ENCODE peak calls at places on chromosomes 2 and 18, in nine cellular contexts. R, B, V, D, G, W, X, J and S are unnamed samples.

GRCh38 chr2:100321881-100322820 is at the start of gene LONRF2:
- DNase-seq in R (peak; percentile 66), B (no peak), V (peak; percentile 54), D (no peak), G (no peak), W (peak; percentile 54), X (peak; percentile 43), J (no peak), S (no peak)

GRCh38 chr2:204849887-204850286 is 304.6 kb downstream of the PARD3B start:
- DNase-seq in R (peak; percentile 34), B (no peak), V (no peak), D (no peak), G (no peak), W (no peak), X (no peak), J (no peak), S (peak; percentile 85)

GRCh38 chr18:7608798-7609197 is 41.7 kb downstream of the PTPRM start:
- DNase-seq in R (no peak), B (peak; percentile 76), V (no peak), D (no peak), G (peak; percentile 57), W (no peak), X (no peak), J (peak; percentile 47), S (no peak)

GRCh38 chr2:13485256-13485655 is 768.5 kb downstream of the TRIB2 start:
- DNase-seq in R (no peak), B (no peak), V (no peak), D (no peak), G (no peak), W (no peak), X (no peak), J (no peak), S (no peak)

GRCh38 chr2:235566931-235567495 is 73.2 kb downstream of the AGAP1 start:
- DNase-seq in R (no peak), B (no peak), V (no peak), D (no peak), G (no peak), W (no peak), X (no peak), J (no peak), S (no peak)

GRCh38 chr18:25229858-25230257 is 122.1 kb downstream of the ZNF521 start:
- DNase-seq in R (no peak), B (no peak), V (no peak), D (no peak), G (no peak), W (no peak), X (no peak), J (no peak), S (no peak)

GRCh38 chr2:213104089-213104902 is 47.1 kb downstream of the IKZF2 start:
- DNase-seq in R (peak; percentile 16), B (peak; percentile 19), V (no peak), D (no peak), G (no peak), W (no peak), X (no peak), J (peak; percentile 51), S (no peak)

GRCh38 chr2:177886824-177887223 is 185.8 kb downstream of the PDE11A start:
- DNase-seq in R (no peak), B (no peak), V (no peak), D (no peak), G (no peak), W (no peak), X (no peak), J (no peak), S (no peak)

GRCh38 chr2:123993728-123994323 is 31.3 kb upstream of the CNTNAP5 start:
- DNase-seq in R (peak; percentile 26), B (peak; percentile 24), V (peak; percentile 32), D (no peak), G (peak; percentile 1), W (no peak), X (peak; percentile 63), J (peak; percentile 62), S (peak; percentile 13)

GRCh38 chr18:34358923-34359322 is 134.2 kb upstream of the NOL4 start:
- DNase-seq in R (no peak), B (no peak), V (no peak), D (no peak), G (no peak), W (no peak), X (no peak), J (no peak), S (no peak)

GRCh38 chr2:74552914-74553811 is 579 bp downstream of the LOXL3 start:
- DNase-seq in R (no peak), B (peak; percentile 32), V (no peak), D (peak; percentile 70), G (no peak), W (no peak), X (peak; percentile 45), J (peak; percentile 42), S (no peak)

GRCh38 chr2:12151716-12152115 is 405.3 kb downstream of the LPIN1 start:
- DNase-seq in R (no peak), B (no peak), V (no peak), D (no peak), G (no peak), W (no peak), X (no peak), J (no peak), S (no peak)

GRCh38 chr2:28991021-28991420 is 9.9 kb downstream of the TOGARAM2 start:
- DNase-seq in R (no peak), B (peak; percentile 31), V (no peak), D (no peak), G (peak; percentile 11), W (no peak), X (no peak), J (peak; percentile 55), S (no peak)

GRCh38 chr2:167890739-167891138 is 356.7 kb downstream of the STK39 start:
- DNase-seq in R (peak; percentile 6), B (no peak), V (no peak), D (no peak), G (no peak), W (no peak), X (no peak), J (no peak), S (no peak)

GRCh38 chr18:814300-815084 is 2.5 kb upstream of the YES1 start:
- DNase-seq in R (peak; percentile 12), B (no peak), V (no peak), D (no peak), G (no peak), W (no peak), X (peak; percentile 25), J (no peak), S (no peak)
- TF ChIP-seq CTCF in R (no peak), B (no peak), V (no peak), D (no peak), G (no peak), W (no peak), X (no peak), J (no peak), S (peak; percentile 34)

DNA sequence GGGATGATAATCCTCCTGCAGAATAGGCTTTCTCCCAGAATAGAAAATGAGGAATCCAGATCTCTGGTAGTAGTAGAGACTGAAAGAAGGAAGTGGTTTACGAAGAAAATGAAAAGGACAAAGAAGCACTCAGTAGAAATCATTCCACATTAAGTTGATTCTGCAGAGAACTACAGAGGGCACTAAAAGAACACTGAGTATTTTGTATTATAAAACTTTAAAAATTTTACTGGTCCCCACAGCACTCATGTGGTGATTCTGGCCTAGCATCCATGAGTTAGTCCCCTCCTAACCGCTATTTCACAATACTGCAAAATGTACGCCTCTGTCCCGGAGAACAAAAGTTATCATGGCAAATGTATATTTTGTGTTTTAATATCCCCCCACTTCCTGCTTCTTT is 42.9 kb upstream of the SLC35F5 start:
- DNase-seq in R (no peak), B (peak; percentile 24), V (no peak), D (no peak), G (no peak), W (no peak), X (no peak), J (no peak), S (no peak)
- TF ChIP-seq CTCF in R (no peak), B (peak; percentile 18), V (no peak), D (no peak), G (peak; percentile 17), W (no peak), X (no peak), J (no peak), S (no peak)

GRCh38 chr2:2109186-2109585 is 221.9 kb downstream of the MYT1L start:
- DNase-seq in R (no peak), B (no peak), V (no peak), D (no peak), G (no peak), W (no peak), X (no peak), J (no peak), S (no peak)

GRCh38 chr2:2108756-2109155 is 222.3 kb downstream of the MYT1L start:
- DNase-seq in R (no peak), B (no peak), V (no peak), D (no peak), G (no peak), W (no peak), X (no peak), J (no peak), S (no peak)

GRCh38 chr2:2107627-2108026 is 223.4 kb downstream of the MYT1L start:
- DNase-seq in R (no peak), B (no peak), V (no peak), D (no peak), G (no peak), W (no peak), X (no peak), J (no peak), S (no peak)

GRCh38 chr2:2108189-2108588 is 222.9 kb downstream of the MYT1L start:
- DNase-seq in R (no peak), B (no peak), V (no peak), D (no peak), G (no peak), W (no peak), X (no peak), J (no peak), S (no peak)

GRCh38 chr2:2107140-2107539 is 223.9 kb downstream of the MYT1L start:
- DNase-seq in R (no peak), B (no peak), V (no peak), D (no peak), G (no peak), W (peak; percentile 62), X (no peak), J (no peak), S (no peak)
- TF ChIP-seq CTCF in R (no peak), B (no peak), V (no peak), D (no peak), G (no peak), W (no peak), X (no peak), J (no peak), S (no peak)

DNA sequence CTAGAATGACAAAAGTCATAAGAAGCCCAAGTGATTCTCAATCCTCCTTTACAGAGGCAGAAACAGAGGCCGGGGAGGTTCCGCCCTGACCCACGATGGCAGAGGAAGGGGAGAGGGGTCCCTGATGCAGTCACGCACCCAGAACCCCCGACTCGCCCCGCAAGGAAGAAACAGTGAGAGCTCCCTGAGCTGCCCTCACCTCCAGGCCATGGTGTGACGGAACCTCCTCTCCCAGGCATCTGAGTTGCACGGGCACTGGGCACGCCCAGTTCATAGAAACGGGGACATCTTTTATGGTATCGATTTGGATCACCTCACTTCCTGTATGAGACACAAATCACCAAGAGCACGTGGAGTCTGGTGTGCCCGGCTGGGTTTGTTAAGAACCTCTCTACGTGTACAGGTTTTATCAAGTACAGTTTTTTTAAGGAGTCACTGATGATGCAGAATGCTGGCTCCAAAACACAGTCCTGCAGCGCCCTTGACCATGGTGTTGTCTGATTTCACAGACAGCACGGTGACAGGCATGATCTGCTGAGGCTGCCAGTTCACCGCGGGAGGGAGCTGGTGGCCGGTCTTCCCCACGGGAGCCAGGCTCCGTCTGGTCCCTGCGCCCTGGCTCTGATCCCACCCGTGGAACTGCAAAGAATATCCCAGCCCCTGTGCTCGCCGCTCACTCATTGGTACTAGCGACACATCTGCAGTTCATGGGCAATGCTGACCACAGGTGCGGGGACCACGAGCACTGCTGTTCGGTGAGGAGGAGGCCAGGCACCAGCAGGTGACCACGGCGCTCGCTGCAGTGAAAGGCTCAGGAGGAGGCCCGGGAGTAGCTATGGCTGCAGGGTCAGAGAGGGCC is 35.6 kb downstream of the PXDN start:
- DNase-seq in R (no peak), B (no peak), V (no peak), D (no peak), G (no peak), W (no peak), X (no peak), J (peak; percentile 60), S (no peak)
- TF ChIP-seq CTCF in R (no peak), B (no peak), V (no peak), D (no peak), G (no peak), W (peak; percentile 20), X (no peak), J (no peak), S (no peak)